ENCODE peak calls at places on chromosome 14, in ten cellular contexts. Y is DMS153, Q is amniotic stem cell, M is tibial artery, N is GM20000, R is activated T-cell treated with anti-CD3 and anti-CD28 coated beads for 24 hours, O is GM12892, P is NB4, U is Peyer's patch, W is hippocampal formation. D is an unnamed sample.

GRCh38 chr14:90408713-90409112 is 11.9 kb downstream of the CALM1 start:
- DNase-seq in Y (no peak), R (no peak), M (no peak), N (no peak), U (no peak), P (no peak), O (no peak), W (no peak), Q (no peak), D (no peak)

GRCh38 chr14:96204151-96205058 is at the start of gene BDKRB2:
- DNase-seq in U (no peak), O (no peak), W (no peak), M (peak; percentile 71), Y (peak; percentile 74), P (peak; percentile 73), N (no peak), R (no peak), Q (peak; percentile 84), D (no peak)

GRCh38 chr14:78697341-78697740 is 527.2 kb downstream of the NRXN3 start:
- DNase-seq in R (no peak), U (no peak), P (peak; percentile 18), M (no peak), W (peak; percentile 14), Y (peak; percentile 37), Q (peak; percentile 19), N (peak; percentile 10), O (no peak), D (no peak)

GRCh38 chr14:102883028-102883953 is 39.2 kb upstream of the AMN start:
- DNase-seq in U (no peak), N (no peak), W (no peak), R (no peak), P (no peak), M (no peak), O (no peak), Y (no peak), Q (no peak), D (no peak)

GRCh38 chr14:105395538-105395854 is 2.8 kb upstream of the TEX22 start:
- DNase-seq in W (no peak), N (no peak), O (no peak), R (no peak), U (no peak), P (no peak), Y (no peak), Q (no peak), M (no peak), D (no peak)

GRCh38 chr14:68104518-68104917 is 284.9 kb downstream of the RAD51B start:
- DNase-seq in U (no peak), N (no peak), R (no peak), Q (peak; percentile 45), W (no peak), M (no peak), P (no peak), Y (no peak), O (no peak), D (no peak)

GRCh38 chr14:24634158-24634557 is at the start of gene GZMB:
- DNase-seq in Y (no peak), W (no peak), P (peak; percentile 48), O (no peak), Q (no peak), U (no peak), R (peak; percentile 71), M (no peak), N (no peak), D (no peak)

GRCh38 chr14:86723254-86723624 is 1193.3 kb downstream of the FLRT2 start:
- DNase-seq in N (no peak), W (no peak), R (no peak), P (no peak), Y (no peak), Q (no peak), M (no peak), O (no peak), U (no peak), D (no peak)

GRCh38 chr14:74609721-74610120 is 2.3 kb downstream of the LTBP2 start:
- DNase-seq in R (no peak), O (no peak), P (no peak), M (no peak), W (no peak), U (no peak), Y (no peak), Q (no peak), N (no peak), D (no peak)

GRCh38 chr14:67515386-67516079 is 17.6 kb upstream of the PLEKHH1 start:
- DNase-seq in O (peak; percentile 56), N (peak; percentile 82), P (peak; percentile 37), Y (no peak), U (peak; percentile 44), W (no peak), M (no peak), R (no peak), Q (no peak), D (peak; percentile 53)

D was measured in GM19239.